ENCODE peak calls at places on chromosome 3, in seven cellular contexts. K, U, E, H, S, Y and M are unnamed samples.

GRCh38 chr3:73746610-73747009 is 121.9 kb upstream of the PDZRN3 start:
- DNase-seq in K (no peak), U (no peak), E (no peak), H (no peak), S (no peak), Y (no peak), M (no peak)

GRCh38 chr3:189363856-189364255 is 192.1 kb downstream of the TPRG1 start:
- DNase-seq in K (no peak), U (no peak), E (no peak), H (no peak), S (no peak), Y (no peak), M (no peak)

GRCh38 chr3:49054344-49054862 is 25.2 kb upstream of the IMPDH2 start:
- DNase-seq in K (no peak), U (no peak), E (no peak), H (no peak), S (no peak), Y (no peak), M (no peak)

GRCh38 chr3:138079901-138080300 is 35.5 kb downstream of the DZIP1L start:
- DNase-seq in K (no peak), U (no peak), E (no peak), H (no peak), S (no peak), Y (no peak), M (no peak)

GRCh38 chr3:47961815-47962606 is 54.2 kb downstream of the MAP4 start:
- DNase-seq in K (peak), U (no peak), E (no peak), H (no peak), S (no peak), Y (no peak), M (peak)

GRCh38 chr3:125055165-125055912 is 458 bp downstream of the HEG1 start:
- DNase-seq in K (no peak), U (no peak), E (peak), H (no peak), S (no peak), Y (no peak), M (no peak)

GRCh38 chr3:171506743-171507319 is 46.6 kb upstream of the TNIK start:
- DNase-seq in K (no peak), U (no peak), E (no peak), H (no peak), S (no peak), Y (no peak), M (no peak)

GRCh38 chr3:112653881-112654300 is 12.9 kb upstream of the CCDC80 start:
- DNase-seq in K (peak), U (no peak), E (no peak), H (no peak), S (no peak), Y (no peak), M (no peak)

GRCh38 chr3:184234224-184234623 is 4.8 kb downstream of the VWA5B2 start:
- DNase-seq in K (peak), U (peak), E (no peak), H (no peak), S (peak), Y (peak), M (peak)

GRCh38 chr3:171187706-171188290 is 161.3 kb upstream of the SLC2A2 start:
- DNase-seq in K (peak), U (peak), E (no peak), H (peak), S (peak), Y (no peak), M (peak)

GRCh38 chr3:15899438-15899837 is 101.7 kb upstream of the ANKRD28 start:
- DNase-seq in K (peak), U (no peak), E (no peak), H (no peak), S (peak), Y (peak), M (peak)

GRCh38 chr3:24020036-24020691 is 75.1 kb downstream of the NR1D2 start:
- DNase-seq in K (no peak), U (no peak), E (no peak), H (no peak), S (no peak), Y (no peak), M (no peak)

GRCh38 chr3:194344012-194344411 is 7.1 kb downstream of the CPN2 start:
- DNase-seq in K (peak), U (peak), E (peak), H (peak), S (peak), Y (peak), M (peak)

GRCh38 chr3:63753567-63753966 is 65.5 kb upstream of the C3orf49 start:
- DNase-seq in K (peak), U (peak), E (no peak), H (no peak), S (no peak), Y (no peak), M (peak)

GRCh38 chr3:141051641-141052569 is 758 bp downstream of the SPSB4 start:
- DNase-seq in K (peak), U (no peak), E (no peak), H (peak), S (no peak), Y (no peak), M (no peak)

GRCh38 chr3:144810150-144810549 is 838.5 kb downstream of the DIPK2A start:
- DNase-seq in K (no peak), U (no peak), E (no peak), H (no peak), S (peak), Y (no peak), M (no peak)

GRCh38 chr3:149638401-149639092 is 19.3 kb downstream of the WWTR1 start:
- DNase-seq in K (peak), U (no peak), E (no peak), H (peak), S (no peak), Y (no peak), M (peak)

GRCh38 chr3:133821767-133822638 is 16.4 kb downstream of the SRPRB start:
- DNase-seq in K (peak), U (peak), E (no peak), H (no peak), S (no peak), Y (peak), M (peak)